ENCODE peak calls at places on chromosomes 11 and 22, in five cellular contexts. One of them, this sample, is unnamed.

GRCh38 chr22:41668971-41669911 is 19.4 kb downstream of the SNU13 start:
- DNase-seq in NCI-H446: no peak
- DNase-seq in HS-5: peak
- DNase-seq in central memory CD8-positive, alpha-beta T cell: no peak
- DNase-seq in T-helper 17 cell: no peak
- DNase-seq in this sample: peak

GRCh38 chr11:88378422-88379066 is 41.0 kb upstream of the CTSC start:
- DNase-seq in NCI-H446: no peak
- DNase-seq in HS-5: no peak
- DNase-seq in central memory CD8-positive, alpha-beta T cell: no peak
- DNase-seq in T-helper 17 cell: no peak
- DNase-seq in this sample: no peak

GRCh38 chr11:5071815-5072214 is 2.4 kb downstream of the OR52E1 start:
- DNase-seq in NCI-H446: no peak
- DNase-seq in HS-5: no peak
- DNase-seq in central memory CD8-positive, alpha-beta T cell: no peak
- DNase-seq in T-helper 17 cell: no peak
- DNase-seq in this sample: no peak

GRCh38 chr11:44101098-44101497 is 5.6 kb downstream of the EXT2 start:
- DNase-seq in NCI-H446: no peak
- DNase-seq in HS-5: no peak
- DNase-seq in central memory CD8-positive, alpha-beta T cell: no peak
- DNase-seq in T-helper 17 cell: no peak
- DNase-seq in this sample: no peak

GRCh38 chr11:61966673-61967176 is 709 bp downstream of the FTH1 start:
- DNase-seq in NCI-H446: no peak
- DNase-seq in HS-5: no peak
- DNase-seq in central memory CD8-positive, alpha-beta T cell: no peak
- DNase-seq in T-helper 17 cell: no peak
- DNase-seq in this sample: no peak

GRCh38 chr11:77557553-77557952 is 32.2 kb upstream of the AQP11 start:
- DNase-seq in NCI-H446: no peak
- DNase-seq in HS-5: no peak
- DNase-seq in central memory CD8-positive, alpha-beta T cell: no peak
- DNase-seq in T-helper 17 cell: no peak
- DNase-seq in this sample: no peak

GRCh38 chr11:3840870-3841425 is at the start of gene RHOG:
- DNase-seq in NCI-H446: no peak
- DNase-seq in HS-5: no peak
- DNase-seq in central memory CD8-positive, alpha-beta T cell: no peak
- DNase-seq in T-helper 17 cell: no peak
- DNase-seq in this sample: peak

GRCh38 chr11:76624515-76625379 is 45.8 kb downstream of the LRRC32 start:
- DNase-seq in NCI-H446: no peak
- DNase-seq in HS-5: no peak
- DNase-seq in central memory CD8-positive, alpha-beta T cell: no peak
- DNase-seq in T-helper 17 cell: no peak
- DNase-seq in this sample: no peak

GRCh38 chr22:35604671-35605457 is 12.3 kb downstream of the MB start:
- DNase-seq in NCI-H446: no peak
- DNase-seq in HS-5: no peak
- DNase-seq in central memory CD8-positive, alpha-beta T cell: no peak
- DNase-seq in T-helper 17 cell: no peak
- DNase-seq in this sample: no peak

GRCh38 chr11:65571940-65572339 is 398 bp upstream of the FAM89B start:
- DNase-seq in NCI-H446: no peak
- DNase-seq in HS-5: no peak
- DNase-seq in central memory CD8-positive, alpha-beta T cell: no peak
- DNase-seq in T-helper 17 cell: no peak
- DNase-seq in this sample: peak

GRCh38 chr11:27085605-27086004 is 45.0 kb downstream of the BBOX1 start:
- DNase-seq in NCI-H446: no peak
- DNase-seq in HS-5: no peak
- DNase-seq in central memory CD8-positive, alpha-beta T cell: no peak
- DNase-seq in T-helper 17 cell: no peak
- DNase-seq in this sample: no peak

GRCh38 chr11:14835491-14836105 is 56.4 kb downstream of the CYP2R1 start:
- DNase-seq in NCI-H446: no peak
- DNase-seq in HS-5: no peak
- DNase-seq in central memory CD8-positive, alpha-beta T cell: no peak
- DNase-seq in T-helper 17 cell: no peak
- DNase-seq in this sample: no peak

GRCh38 chr11:10441652-10442503 is 13.2 kb upstream of the AMPD3 start:
- DNase-seq in NCI-H446: no peak
- DNase-seq in HS-5: no peak
- DNase-seq in central memory CD8-positive, alpha-beta T cell: no peak
- DNase-seq in T-helper 17 cell: no peak
- DNase-seq in this sample: no peak

GRCh38 chr22:49550766-49551362 is 276.8 kb downstream of the BRD1 start:
- DNase-seq in NCI-H446: no peak
- DNase-seq in HS-5: no peak
- DNase-seq in central memory CD8-positive, alpha-beta T cell: no peak
- DNase-seq in T-helper 17 cell: no peak
- DNase-seq in this sample: no peak

GRCh38 chr11:13119928-13120520 is 110.9 kb downstream of the RASSF10 start:
- DNase-seq in NCI-H446: no peak
- DNase-seq in HS-5: no peak
- DNase-seq in central memory CD8-positive, alpha-beta T cell: no peak
- DNase-seq in T-helper 17 cell: no peak
- DNase-seq in this sample: no peak

GRCh38 chr11:104653011-104653806 is 245.1 kb downstream of the CASP12 start:
- DNase-seq in NCI-H446: no peak
- DNase-seq in HS-5: no peak
- DNase-seq in central memory CD8-positive, alpha-beta T cell: no peak
- DNase-seq in T-helper 17 cell: no peak
- DNase-seq in this sample: peak

GRCh38 chr11:95230054-95231034 is 658 bp downstream of the SESN3 start:
- DNase-seq in NCI-H446: no peak
- DNase-seq in HS-5: no peak
- DNase-seq in central memory CD8-positive, alpha-beta T cell: no peak
- DNase-seq in T-helper 17 cell: peak
- DNase-seq in this sample: peak

GRCh38 chr22:47298017-47298820 is 535.8 kb downstream of the TBC1D22A start:
- DNase-seq in NCI-H446: no peak
- DNase-seq in HS-5: no peak
- DNase-seq in central memory CD8-positive, alpha-beta T cell: no peak
- DNase-seq in T-helper 17 cell: no peak
- DNase-seq in this sample: no peak

GRCh38 chr11:1197431-1197885 is 25.4 kb upstream of the MUC5B start:
- DNase-seq in NCI-H446: no peak
- DNase-seq in HS-5: no peak
- DNase-seq in central memory CD8-positive, alpha-beta T cell: no peak
- DNase-seq in T-helper 17 cell: peak
- DNase-seq in this sample: no peak

GRCh38 chr11:121890377-121890776 is 225.6 kb downstream of the BLID start:
- DNase-seq in NCI-H446: no peak
- DNase-seq in HS-5: no peak
- DNase-seq in central memory CD8-positive, alpha-beta T cell: no peak
- DNase-seq in T-helper 17 cell: no peak
- DNase-seq in this sample: peak

GRCh38 chr11:113034591-113034990 is 73.4 kb downstream of the NCAM1 start:
- DNase-seq in NCI-H446: no peak
- DNase-seq in HS-5: no peak
- DNase-seq in central memory CD8-positive, alpha-beta T cell: no peak
- DNase-seq in T-helper 17 cell: no peak
- DNase-seq in this sample: no peak

GRCh38 chr11:77107950-77108349 is 5.3 kb downstream of the OMP start:
- DNase-seq in NCI-H446: peak
- DNase-seq in HS-5: peak
- DNase-seq in central memory CD8-positive, alpha-beta T cell: no peak
- DNase-seq in T-helper 17 cell: no peak
- DNase-seq in this sample: peak

GRCh38 chr22:48709453-48709852 is 1118.2 kb downstream of the BRD1 start:
- DNase-seq in NCI-H446: no peak
- DNase-seq in HS-5: no peak
- DNase-seq in central memory CD8-positive, alpha-beta T cell: no peak
- DNase-seq in T-helper 17 cell: no peak
- DNase-seq in this sample: no peak

GRCh38 chr11:63813563-63814382 is 517 bp downstream of the SPINDOC start:
- DNase-seq in NCI-H446: no peak
- DNase-seq in HS-5: no peak
- DNase-seq in central memory CD8-positive, alpha-beta T cell: no peak
- DNase-seq in T-helper 17 cell: peak
- DNase-seq in this sample: no peak

GRCh38 chr11:65316979-65317786 is 2.5 kb downstream of the CDC42EP2 start:
- DNase-seq in NCI-H446: no peak
- DNase-seq in HS-5: peak
- DNase-seq in central memory CD8-positive, alpha-beta T cell: no peak
- DNase-seq in T-helper 17 cell: no peak
- DNase-seq in this sample: peak

GRCh38 chr11:111840143-111840542 is 31.2 kb downstream of the ALG9 start:
- DNase-seq in NCI-H446: no peak
- DNase-seq in HS-5: no peak
- DNase-seq in central memory CD8-positive, alpha-beta T cell: no peak
- DNase-seq in T-helper 17 cell: no peak
- DNase-seq in this sample: no peak

GRCh38 chr11:64400667-64401066 is 41.7 kb downstream of the RPS6KA4 start:
- DNase-seq in NCI-H446: no peak
- DNase-seq in HS-5: no peak
- DNase-seq in central memory CD8-positive, alpha-beta T cell: no peak
- DNase-seq in T-helper 17 cell: no peak
- DNase-seq in this sample: no peak

GRCh38 chr11:41989800-41990380 is 530.4 kb upstream of the LRRC4C start:
- DNase-seq in NCI-H446: no peak
- DNase-seq in HS-5: no peak
- DNase-seq in central memory CD8-positive, alpha-beta T cell: no peak
- DNase-seq in T-helper 17 cell: no peak
- DNase-seq in this sample: peak

GRCh38 chr11:57031541-57031940 is 42.8 kb downstream of the OR5AK2 start:
- DNase-seq in NCI-H446: no peak
- DNase-seq in HS-5: no peak
- DNase-seq in central memory CD8-positive, alpha-beta T cell: no peak
- DNase-seq in T-helper 17 cell: no peak
- DNase-seq in this sample: no peak

GRCh38 chr11:58301576-58301975 is 33.5 kb upstream of the OR10W1 start:
- DNase-seq in NCI-H446: no peak
- DNase-seq in HS-5: peak
- DNase-seq in central memory CD8-positive, alpha-beta T cell: no peak
- DNase-seq in T-helper 17 cell: no peak
- DNase-seq in this sample: peak

GRCh38 chr11:18416459-18416858 is 4.3 kb downstream of the LDHC start:
- DNase-seq in NCI-H446: no peak
- DNase-seq in HS-5: no peak
- DNase-seq in central memory CD8-positive, alpha-beta T cell: no peak
- DNase-seq in T-helper 17 cell: no peak
- DNase-seq in this sample: no peak

GRCh38 chr11:92297551-92298237 is 73.1 kb downstream of the FAT3 start:
- DNase-seq in NCI-H446: no peak
- DNase-seq in HS-5: no peak
- DNase-seq in central memory CD8-positive, alpha-beta T cell: no peak
- DNase-seq in T-helper 17 cell: no peak
- DNase-seq in this sample: no peak